ENCODE peak calls at places on chromosomes 3 and 15, in eight cellular contexts. One of them, this sample, is unnamed.

GRCh38 chr3:143222505-143222904 is 102.9 kb downstream of the CHST2 start:
- DNase-seq in AG10803: no peak
- DNase-seq in endodermal cell: no peak
- DNase-seq in breast epithelium: no peak
- DNase-seq in astrocyte: peak
- DNase-seq in CD8-positive, alpha-beta memory T cell: no peak
- DNase-seq in psoas muscle: no peak
- DNase-seq in fibroblast of villous mesenchyme: peak
- DNase-seq in this sample: no peak

GRCh38 chr3:171088496-171088895 is 62.0 kb upstream of the SLC2A2 start:
- DNase-seq in breast epithelium: no peak
- DNase-seq in CD8-positive, alpha-beta memory T cell: no peak
- DNase-seq in AG10803: no peak
- DNase-seq in astrocyte: peak
- DNase-seq in endodermal cell: no peak
- DNase-seq in fibroblast of villous mesenchyme: no peak
- DNase-seq in psoas muscle: no peak
- DNase-seq in this sample: peak

GRCh38 chr3:127041933-127042332 is 59.0 kb downstream of the PLXNA1 start:
- DNase-seq in endodermal cell: no peak
- DNase-seq in AG10803: no peak
- DNase-seq in psoas muscle: no peak
- DNase-seq in CD8-positive, alpha-beta memory T cell: no peak
- DNase-seq in breast epithelium: no peak
- DNase-seq in fibroblast of villous mesenchyme: no peak
- DNase-seq in astrocyte: no peak
- DNase-seq in this sample: no peak

GRCh38 chr3:126915015-126915414 is 67.9 kb upstream of the PLXNA1 start:
- DNase-seq in breast epithelium: no peak
- DNase-seq in endodermal cell: no peak
- DNase-seq in astrocyte: no peak
- DNase-seq in AG10803: no peak
- DNase-seq in fibroblast of villous mesenchyme: no peak
- DNase-seq in psoas muscle: no peak
- DNase-seq in CD8-positive, alpha-beta memory T cell: no peak
- DNase-seq in this sample: no peak

GRCh38 chr15:70466895-70467529 is 296.3 kb downstream of the UACA start:
- DNase-seq in astrocyte: peak
- DNase-seq in CD8-positive, alpha-beta memory T cell: no peak
- DNase-seq in AG10803: peak
- DNase-seq in fibroblast of villous mesenchyme: peak
- DNase-seq in breast epithelium: no peak
- DNase-seq in psoas muscle: no peak
- DNase-seq in endodermal cell: peak
- DNase-seq in this sample: peak

GRCh38 chr3:40975711-40976121 is 223.6 kb upstream of the CTNNB1 start:
- DNase-seq in CD8-positive, alpha-beta memory T cell: no peak
- DNase-seq in breast epithelium: no peak
- DNase-seq in fibroblast of villous mesenchyme: peak
- DNase-seq in astrocyte: peak
- DNase-seq in psoas muscle: no peak
- DNase-seq in AG10803: peak
- DNase-seq in endodermal cell: no peak
- DNase-seq in this sample: peak

GRCh38 chr3:130395916-130396315 is 50.4 kb downstream of the COL6A5 start:
- DNase-seq in AG10803: peak
- DNase-seq in breast epithelium: no peak
- DNase-seq in fibroblast of villous mesenchyme: peak
- DNase-seq in astrocyte: peak
- DNase-seq in psoas muscle: no peak
- DNase-seq in endodermal cell: peak
- DNase-seq in CD8-positive, alpha-beta memory T cell: no peak
- DNase-seq in this sample: peak

GRCh38 chr3:18249126-18249525 is 176.0 kb downstream of the SATB1 start:
- DNase-seq in breast epithelium: no peak
- DNase-seq in CD8-positive, alpha-beta memory T cell: no peak
- DNase-seq in AG10803: no peak
- DNase-seq in fibroblast of villous mesenchyme: no peak
- DNase-seq in endodermal cell: no peak
- DNase-seq in psoas muscle: no peak
- DNase-seq in astrocyte: peak
- DNase-seq in this sample: no peak

GRCh38 chr3:71219744-71220638 is 363.5 kb downstream of the FOXP1 start:
- DNase-seq in endodermal cell: peak
- DNase-seq in psoas muscle: no peak
- DNase-seq in fibroblast of villous mesenchyme: no peak
- DNase-seq in AG10803: no peak
- DNase-seq in breast epithelium: no peak
- DNase-seq in CD8-positive, alpha-beta memory T cell: no peak
- DNase-seq in astrocyte: no peak
- DNase-seq in this sample: no peak

GRCh38 chr3:105822171-105823123 is 46.4 kb downstream of the CBLB start:
- DNase-seq in breast epithelium: no peak
- DNase-seq in astrocyte: no peak
- DNase-seq in psoas muscle: no peak
- DNase-seq in endodermal cell: no peak
- DNase-seq in AG10803: no peak
- DNase-seq in CD8-positive, alpha-beta memory T cell: no peak
- DNase-seq in fibroblast of villous mesenchyme: no peak
- DNase-seq in this sample: no peak

GRCh38 chr3:34174740-34175139 is 376.3 kb downstream of the PDCD6IP start:
- DNase-seq in breast epithelium: no peak
- DNase-seq in CD8-positive, alpha-beta memory T cell: no peak
- DNase-seq in endodermal cell: no peak
- DNase-seq in psoas muscle: no peak
- DNase-seq in astrocyte: no peak
- DNase-seq in fibroblast of villous mesenchyme: no peak
- DNase-seq in AG10803: no peak
- DNase-seq in this sample: no peak

GRCh38 chr15:74134387-74135027 is 4.1 kb downstream of the ISLR2 start:
- DNase-seq in astrocyte: no peak
- DNase-seq in fibroblast of villous mesenchyme: no peak
- DNase-seq in CD8-positive, alpha-beta memory T cell: no peak
- DNase-seq in AG10803: peak
- DNase-seq in breast epithelium: no peak
- DNase-seq in psoas muscle: peak
- DNase-seq in endodermal cell: peak
- DNase-seq in this sample: no peak

GRCh38 chr3:17974206-17974841 is 231.9 kb upstream of the TBC1D5 start:
- DNase-seq in AG10803: no peak
- DNase-seq in astrocyte: no peak
- DNase-seq in breast epithelium: no peak
- DNase-seq in CD8-positive, alpha-beta memory T cell: no peak
- DNase-seq in fibroblast of villous mesenchyme: no peak
- DNase-seq in endodermal cell: no peak
- DNase-seq in psoas muscle: no peak
- DNase-seq in this sample: peak

GRCh38 chr3:47961815-47962606 is 54.2 kb downstream of the MAP4 start:
- DNase-seq in fibroblast of villous mesenchyme: peak
- DNase-seq in psoas muscle: no peak
- DNase-seq in CD8-positive, alpha-beta memory T cell: no peak
- DNase-seq in astrocyte: peak
- DNase-seq in AG10803: peak
- DNase-seq in breast epithelium: no peak
- DNase-seq in endodermal cell: peak
- DNase-seq in this sample: no peak

GRCh38 chr3:151581046-151581445 is 120.2 kb upstream of the IGSF10 start:
- DNase-seq in AG10803: peak
- DNase-seq in fibroblast of villous mesenchyme: no peak
- DNase-seq in psoas muscle: no peak
- DNase-seq in breast epithelium: no peak
- DNase-seq in CD8-positive, alpha-beta memory T cell: no peak
- DNase-seq in astrocyte: peak
- DNase-seq in endodermal cell: no peak
- DNase-seq in this sample: no peak

GRCh38 chr3:168414149-168414548 is 318.4 kb upstream of the GOLIM4 start:
- DNase-seq in CD8-positive, alpha-beta memory T cell: no peak
- DNase-seq in astrocyte: no peak
- DNase-seq in breast epithelium: no peak
- DNase-seq in AG10803: no peak
- DNase-seq in psoas muscle: no peak
- DNase-seq in endodermal cell: no peak
- DNase-seq in fibroblast of villous mesenchyme: no peak
- DNase-seq in this sample: no peak

GRCh38 chr3:487580-487979 is 291.0 kb downstream of the CHL1 start:
- DNase-seq in psoas muscle: no peak
- DNase-seq in breast epithelium: no peak
- DNase-seq in CD8-positive, alpha-beta memory T cell: no peak
- DNase-seq in fibroblast of villous mesenchyme: peak
- DNase-seq in endodermal cell: no peak
- DNase-seq in AG10803: no peak
- DNase-seq in astrocyte: no peak
- DNase-seq in this sample: no peak

GRCh38 chr3:494190-494589 is 297.6 kb downstream of the CHL1 start:
- DNase-seq in breast epithelium: no peak
- DNase-seq in astrocyte: no peak
- DNase-seq in psoas muscle: no peak
- DNase-seq in fibroblast of villous mesenchyme: no peak
- DNase-seq in CD8-positive, alpha-beta memory T cell: no peak
- DNase-seq in endodermal cell: no peak
- DNase-seq in AG10803: no peak
- DNase-seq in this sample: no peak

DNA sequence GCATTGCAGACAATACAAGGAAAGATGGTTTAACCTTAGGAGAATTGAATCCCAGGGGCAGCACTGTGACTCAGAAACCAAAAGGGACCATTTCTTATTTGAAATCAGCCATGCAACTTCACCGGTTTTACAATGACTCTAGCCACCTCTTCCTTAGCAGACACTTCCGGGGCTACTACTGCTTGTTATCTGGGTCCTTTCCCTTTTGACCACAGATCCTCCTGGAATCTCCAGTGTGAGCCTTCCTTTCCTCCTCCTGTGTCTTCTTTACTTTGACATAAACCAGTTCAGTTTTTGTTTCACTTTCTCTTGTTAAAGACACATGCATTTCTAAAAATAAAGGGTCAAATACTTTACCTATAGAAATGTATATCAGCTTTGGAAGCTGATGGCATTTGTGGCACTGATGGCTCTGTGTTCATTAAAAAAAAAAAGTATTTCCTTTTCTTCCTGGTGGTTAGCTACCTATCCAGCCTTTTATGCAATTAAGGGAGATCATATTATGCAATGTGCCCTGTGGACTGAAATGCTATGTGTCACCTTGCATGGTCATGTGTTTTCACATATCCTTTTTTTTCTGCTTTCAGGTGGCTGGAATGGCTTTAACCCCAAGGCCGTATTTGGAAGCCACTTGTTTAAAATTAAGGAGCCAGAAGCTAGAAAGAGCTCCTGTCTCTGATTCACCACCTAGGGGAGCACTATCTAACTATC is 296.2 kb downstream of the CHL1 start:
- DNase-seq in astrocyte: no peak
- DNase-seq in breast epithelium: no peak
- DNase-seq in psoas muscle: no peak
- DNase-seq in CD8-positive, alpha-beta memory T cell: no peak
- DNase-seq in fibroblast of villous mesenchyme: no peak
- DNase-seq in AG10803: no peak
- DNase-seq in endodermal cell: no peak
- DNase-seq in this sample: no peak
- H3K4me3 ChIP-seq in astrocyte: no peak
- H3K4me3 ChIP-seq in breast epithelium: no peak
- H3K4me3 ChIP-seq in psoas muscle: no peak
- H3K4me3 ChIP-seq in CD8-positive, alpha-beta memory T cell: no peak
- H3K4me3 ChIP-seq in fibroblast of villous mesenchyme: no peak
- H3K4me3 ChIP-seq in AG10803: no peak
- H3K4me3 ChIP-seq in endodermal cell: no peak
- H3K4me3 ChIP-seq in this sample: no peak

GRCh38 chr15:97521390-97521789 is 439.1 kb upstream of the ARRDC4 start:
- DNase-seq in astrocyte: no peak
- DNase-seq in fibroblast of villous mesenchyme: no peak
- DNase-seq in AG10803: no peak
- DNase-seq in CD8-positive, alpha-beta memory T cell: no peak
- DNase-seq in psoas muscle: no peak
- DNase-seq in endodermal cell: no peak
- DNase-seq in breast epithelium: no peak
- DNase-seq in this sample: no peak

GRCh38 chr15:97520689-97521088 is 439.8 kb upstream of the ARRDC4 start:
- DNase-seq in breast epithelium: no peak
- DNase-seq in astrocyte: no peak
- DNase-seq in psoas muscle: no peak
- DNase-seq in endodermal cell: no peak
- DNase-seq in fibroblast of villous mesenchyme: no peak
- DNase-seq in CD8-positive, alpha-beta memory T cell: no peak
- DNase-seq in AG10803: no peak
- DNase-seq in this sample: no peak

GRCh38 chr15:97522362-97522761 is 438.1 kb upstream of the ARRDC4 start:
- DNase-seq in psoas muscle: peak
- DNase-seq in endodermal cell: no peak
- DNase-seq in AG10803: no peak
- DNase-seq in breast epithelium: no peak
- DNase-seq in astrocyte: peak
- DNase-seq in CD8-positive, alpha-beta memory T cell: no peak
- DNase-seq in fibroblast of villous mesenchyme: no peak
- DNase-seq in this sample: peak

GRCh38 chr15:97525809-97526208 is 434.7 kb upstream of the ARRDC4 start:
- DNase-seq in CD8-positive, alpha-beta memory T cell: no peak
- DNase-seq in endodermal cell: no peak
- DNase-seq in breast epithelium: no peak
- DNase-seq in psoas muscle: no peak
- DNase-seq in fibroblast of villous mesenchyme: no peak
- DNase-seq in AG10803: no peak
- DNase-seq in astrocyte: no peak
- DNase-seq in this sample: no peak

GRCh38 chr15:97521894-97522293 is 438.6 kb upstream of the ARRDC4 start:
- DNase-seq in endodermal cell: no peak
- DNase-seq in astrocyte: peak
- DNase-seq in AG10803: no peak
- DNase-seq in fibroblast of villous mesenchyme: no peak
- DNase-seq in breast epithelium: no peak
- DNase-seq in psoas muscle: peak
- DNase-seq in CD8-positive, alpha-beta memory T cell: no peak
- DNase-seq in this sample: peak
- H3K4me3 ChIP-seq in endodermal cell: no peak
- H3K4me3 ChIP-seq in astrocyte: peak
- H3K4me3 ChIP-seq in AG10803: no peak
- H3K4me3 ChIP-seq in fibroblast of villous mesenchyme: peak
- H3K4me3 ChIP-seq in breast epithelium: no peak
- H3K4me3 ChIP-seq in psoas muscle: peak
- H3K4me3 ChIP-seq in CD8-positive, alpha-beta memory T cell: no peak
- H3K4me3 ChIP-seq in this sample: peak

GRCh38 chr3:52793702-52794611 is 639 bp upstream of the ITIH3 start:
- DNase-seq in psoas muscle: no peak
- DNase-seq in CD8-positive, alpha-beta memory T cell: no peak
- DNase-seq in fibroblast of villous mesenchyme: no peak
- DNase-seq in breast epithelium: no peak
- DNase-seq in astrocyte: no peak
- DNase-seq in AG10803: no peak
- DNase-seq in endodermal cell: no peak
- DNase-seq in this sample: no peak
- H3K4me3 ChIP-seq in psoas muscle: no peak
- H3K4me3 ChIP-seq in CD8-positive, alpha-beta memory T cell: no peak
- H3K4me3 ChIP-seq in fibroblast of villous mesenchyme: no peak
- H3K4me3 ChIP-seq in breast epithelium: no peak
- H3K4me3 ChIP-seq in astrocyte: no peak
- H3K4me3 ChIP-seq in AG10803: no peak
- H3K4me3 ChIP-seq in endodermal cell: no peak
- H3K4me3 ChIP-seq in this sample: no peak

DNA sequence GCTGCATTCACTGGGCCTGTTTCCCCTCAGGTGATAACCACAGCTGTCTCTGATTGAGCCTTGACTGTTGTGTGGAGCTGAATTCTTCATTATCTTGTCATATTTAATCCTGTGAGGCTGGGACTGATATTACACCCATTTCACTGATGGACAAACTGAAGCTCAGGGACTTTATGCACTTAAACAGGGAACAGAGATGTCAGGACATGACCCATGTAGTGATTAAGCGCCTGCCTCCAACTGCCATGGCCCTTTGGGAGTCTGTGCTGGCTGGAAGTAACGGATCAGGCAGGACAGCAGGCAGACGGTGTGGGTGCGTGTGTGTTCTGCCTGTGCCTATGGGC is 7.5 kb downstream of the GNAI2 start:
- DNase-seq in endodermal cell: no peak
- DNase-seq in fibroblast of villous mesenchyme: no peak
- DNase-seq in breast epithelium: no peak
- DNase-seq in astrocyte: no peak
- DNase-seq in psoas muscle: no peak
- DNase-seq in CD8-positive, alpha-beta memory T cell: no peak
- DNase-seq in AG10803: no peak
- DNase-seq in this sample: no peak
- H3K4me3 ChIP-seq in endodermal cell: no peak
- H3K4me3 ChIP-seq in fibroblast of villous mesenchyme: no peak
- H3K4me3 ChIP-seq in breast epithelium: no peak
- H3K4me3 ChIP-seq in astrocyte: no peak
- H3K4me3 ChIP-seq in psoas muscle: peak
- H3K4me3 ChIP-seq in CD8-positive, alpha-beta memory T cell: no peak
- H3K4me3 ChIP-seq in AG10803: no peak
- H3K4me3 ChIP-seq in this sample: no peak